ENCODE peak calls at places on chromosomes 16 and 17, in seven cellular contexts. O is HepG2, I is SK-N-SH, K is HCT116, X is K562, P is GM12878, T is H1. B is an unnamed sample.
A peak's percentile ranks its signal among the peaks of the same experiment; 100 is the strongest.

GRCh38 chr17:59368218-59368857 is 36.9 kb downstream of the YPEL2 start:
- DNase-seq in O (peak; percentile 64), I (no peak), K (no peak), X (no peak), P (no peak), T (no peak), B (no peak)

GRCh38 chr17:252456-252855 is 71.0 kb upstream of the DOC2B start:
- DNase-seq in O (no peak), I (no peak), K (no peak), X (no peak), P (no peak), T (no peak), B (no peak)

GRCh38 chr17:77034677-77035424 is 105.9 kb upstream of the SEC14L1 start:
- DNase-seq in O (no peak), I (no peak), K (no peak), X (no peak), P (no peak), T (no peak), B (no peak)

GRCh38 chr16:59510008-59510424 is 775.9 kb upstream of the GOT2 start:
- DNase-seq in O (no peak), I (no peak), K (no peak), X (no peak), P (no peak), T (no peak), B (no peak)

GRCh38 chr16:48558269-48558915 is 51.6 kb downstream of the N4BP1 start:
- DNase-seq in O (no peak), I (no peak), K (no peak), X (no peak), P (no peak), T (no peak), B (no peak)

GRCh38 chr17:47810901-47811635 is 10.5 kb downstream of the OSBPL7 start:
- DNase-seq in O (no peak), I (no peak), K (no peak), X (no peak), P (no peak), T (no peak), B (no peak)

GRCh38 chr16:11032000-11032921 is 87.9 kb downstream of the CLEC16A start:
- DNase-seq in O (no peak), I (no peak), K (no peak), X (peak; percentile 26), P (no peak), T (no peak), B (no peak)

GRCh38 chr16:24013733-24014645 is 178.2 kb downstream of the PRKCB start:
- DNase-seq in O (no peak), I (no peak), K (no peak), X (no peak), P (peak; percentile 98), T (no peak), B (no peak)

GRCh38 chr17:71085238-71086033 is 916.1 kb downstream of the KCNJ2 start:
- DNase-seq in O (peak; percentile 48), I (peak; percentile 30), K (peak; percentile 35), X (no peak), P (no peak), T (no peak), B (peak; percentile 61)

GRCh38 chr16:52709286-52709685 is 162.3 kb upstream of the TOX3 start:
- DNase-seq in O (no peak), I (no peak), K (no peak), X (no peak), P (no peak), T (no peak), B (peak; percentile 15)

GRCh38 chr17:9006175-9006767 is 15.0 kb upstream of the NTN1 start:
- DNase-seq in O (no peak), I (no peak), K (no peak), X (no peak), P (no peak), T (no peak), B (no peak)

GRCh38 chr17:28133562-28133970 is 91.1 kb downstream of the NLK start:
- DNase-seq in O (no peak), I (no peak), K (no peak), X (no peak), P (no peak), T (no peak), B (no peak)

GRCh38 chr17:36937001-36937960 is at the start of gene LHX1:
- DNase-seq in O (no peak), I (peak; percentile 65), K (no peak), X (no peak), P (no peak), T (no peak), B (no peak)

GRCh38 chr17:4178651-4179050 is 35.7 kb downstream of the CYB5D2 start:
- DNase-seq in O (no peak), I (no peak), K (no peak), X (no peak), P (no peak), T (no peak), B (no peak)

GRCh38 chr16:918068-918467 is 52.7 kb downstream of the LMF1 start:
- DNase-seq in O (no peak), I (no peak), K (no peak), X (no peak), P (no peak), T (no peak), B (no peak)

GRCh38 chr17:73697872-73698271 is 53.6 kb upstream of the SDK2 start:
- DNase-seq in O (peak; percentile 76), I (no peak), K (no peak), X (no peak), P (no peak), T (no peak), B (no peak)

GRCh38 chr16:89918453-89919347 is at the start of gene MC1R:
- DNase-seq in O (peak; percentile 88), I (peak; percentile 72), K (peak; percentile 26), X (peak; percentile 80), P (no peak), T (no peak), B (no peak)

GRCh38 chr17:19762515-19762961 is 14.4 kb upstream of the ALDH3A1 start:
- DNase-seq in O (peak; percentile 56), I (peak; percentile 92), K (no peak), X (no peak), P (no peak), T (peak; percentile 61), B (peak; percentile 47)

GRCh38 chr16:580946-581498 is 8.8 kb upstream of the RAB40C start:
- DNase-seq in O (no peak), I (no peak), K (no peak), X (no peak), P (no peak), T (no peak), B (no peak)

GRCh38 chr17:4304417-4305027 is 40.7 kb upstream of the ANKFY1 start:
- DNase-seq in O (peak; percentile 41), I (peak; percentile 68), K (peak; percentile 18), X (peak; percentile 55), P (no peak), T (no peak), B (no peak)

GRCh38 chr17:2396568-2397246 is 4.2 kb downstream of the MNT start:
- DNase-seq in O (peak; percentile 95), I (peak; percentile 81), K (peak; percentile 93), X (peak; percentile 81), P (peak; percentile 68), T (peak; percentile 85), B (peak; percentile 66)

GRCh38 chr16:10741844-10742243 is 1.8 kb upstream of the NUBP1 start:
- DNase-seq in O (no peak), I (peak; percentile 76), K (no peak), X (no peak), P (no peak), T (no peak), B (no peak)

DNA sequence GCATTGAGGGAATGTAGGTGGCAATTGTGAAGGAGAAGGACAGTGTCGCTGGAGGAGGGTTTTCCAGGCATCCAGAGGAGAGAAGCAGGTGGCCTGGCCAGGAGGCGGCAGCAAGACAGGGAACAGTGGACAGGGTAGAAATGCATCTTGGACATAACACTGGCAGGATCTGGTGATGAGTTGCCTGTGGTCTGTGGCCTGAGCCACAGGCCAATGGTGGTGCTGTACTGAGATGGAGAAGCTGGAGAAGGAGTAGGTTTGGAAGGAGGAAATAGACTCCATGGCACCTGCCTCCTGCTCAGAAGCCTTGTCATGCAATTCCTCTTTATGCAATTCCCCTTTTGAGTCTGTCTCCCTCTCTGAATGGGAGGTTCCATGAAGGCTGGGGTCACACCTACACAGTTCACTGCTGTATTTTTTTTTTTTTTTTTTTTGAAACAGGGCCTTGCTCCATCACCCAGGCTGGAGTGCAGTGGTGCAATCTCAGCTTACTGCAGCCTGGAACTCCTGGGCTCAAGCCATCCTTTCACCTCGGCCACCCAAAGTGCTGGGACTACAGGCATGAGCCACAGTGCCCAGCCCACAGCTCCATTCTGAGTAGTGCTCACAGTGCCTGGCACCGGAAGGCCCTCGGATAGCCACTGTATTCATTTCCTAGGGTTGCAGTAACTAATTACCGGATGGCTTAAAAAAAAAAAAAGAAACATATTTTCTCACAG is 13.5 kb upstream of the CACNG4 start:
- DNase-seq in O (no peak), I (no peak), K (no peak), X (no peak), P (no peak), T (no peak), B (no peak)
- TF ChIP-seq YY1 in O (no peak), I (no peak), K (no peak), X (no peak), P (no peak), T (no peak), B (no peak)

DNA sequence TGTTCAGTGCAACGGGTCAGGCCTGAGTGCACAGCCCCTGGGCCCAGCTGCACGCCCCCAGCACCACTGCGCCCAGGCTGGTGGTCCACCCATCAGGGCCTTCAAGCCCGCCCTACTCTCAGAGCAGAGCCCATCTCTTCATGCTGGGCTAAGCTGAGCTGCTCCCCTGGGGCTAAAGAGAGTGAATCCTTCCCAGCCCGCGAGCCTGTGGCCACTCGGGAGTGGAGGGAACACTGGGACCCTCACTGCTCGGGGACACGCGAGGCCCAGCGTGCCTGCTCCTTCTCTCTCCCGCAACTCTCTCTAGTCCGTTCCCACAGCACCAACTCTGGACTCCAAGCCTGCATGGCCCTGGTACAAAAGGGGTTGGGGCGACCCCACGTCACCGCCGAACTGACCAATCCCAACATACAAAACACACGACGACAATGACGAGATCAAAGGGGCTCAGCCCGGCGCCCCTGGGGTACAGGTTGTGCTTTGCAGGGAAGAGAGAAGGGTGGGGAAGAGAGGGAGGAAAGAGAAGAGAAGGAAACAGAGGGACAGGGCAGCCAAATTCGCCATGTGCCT is 4.1 kb upstream of the SIRT7 start:
- DNase-seq in O (no peak), I (no peak), K (no peak), X (peak; percentile 53), P (no peak), T (no peak), B (no peak)
- H3K4me3 ChIP-seq in O (no peak overlapping the region), I (no peak overlapping the region), K (no peak overlapping the region), X (peak overlapping the region; percentile 53), P (no peak overlapping the region), T (no peak overlapping the region), B (no peak overlapping the region)

DNA sequence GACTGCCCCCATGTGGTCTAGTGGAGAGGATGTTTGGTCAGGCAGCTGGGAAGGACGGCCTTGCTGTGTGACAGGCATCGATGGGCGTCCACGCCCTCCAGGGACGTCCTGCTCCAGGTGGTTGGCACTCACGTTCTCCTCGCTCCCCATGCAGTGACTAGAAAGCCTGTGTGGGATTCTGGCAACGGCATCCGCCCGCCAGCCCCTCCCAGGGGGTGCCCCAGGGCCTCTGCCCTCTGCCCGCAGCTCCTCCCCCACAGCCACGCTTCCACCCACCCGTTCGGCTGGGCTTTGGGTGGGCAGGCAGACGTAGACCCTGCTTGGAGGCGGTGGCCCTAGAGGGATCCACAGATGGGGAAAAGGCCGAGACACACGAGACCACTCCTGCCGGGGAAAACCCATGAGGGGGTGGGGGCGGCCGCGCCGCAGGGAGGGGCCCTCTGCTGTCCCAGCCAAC is 4.7 kb upstream of the IL17C start:
- DNase-seq in O (peak; percentile 63), I (peak; percentile 60), K (no peak), X (peak; percentile 74), P (peak; percentile 55), T (no peak), B (no peak)
- TF ChIP-seq YY1 in O (no peak), I (no peak), K (no peak), X (no peak), P (no peak), T (no peak), B (no peak)

GRCh38 chr17:44987194-44987882 is 19.2 kb upstream of the C1QL1 start:
- DNase-seq in O (no peak), I (no peak), K (no peak), X (no peak), P (no peak), T (no peak), B (no peak)
- H3K4me3 ChIP-seq in O (no peak overlapping the region), I (no peak overlapping the region), K (no peak overlapping the region), X (no peak overlapping the region), P (no peak overlapping the region), T (peak overlapping the region; percentile 25), B (peak overlapping the region; percentile 8)